ENCODE peak calls at places on chromosomes 5 and 9, in four cellular contexts. O, X, T and Y are unnamed samples.

GRCh38 chr5:123496892-123497291 is 15.1 kb upstream of the CSNK1G3 start:
- DNase-seq in X (no peak), T (no peak), O (no peak), Y (no peak)

GRCh38 chr5:6601271-6601670 is 31.6 kb downstream of the NSUN2 start:
- DNase-seq in T (no peak), X (no peak), O (no peak), Y (no peak)

GRCh38 chr5:127068771-127069330 is 4.5 kb downstream of the C5orf63 start:
- DNase-seq in O (no peak), X (no peak), T (no peak), Y (no peak)

GRCh38 chr9:33166263-33167083 is 663 bp downstream of the B4GALT1 start:
- DNase-seq in T (no peak), O (peak; percentile 82), X (no peak), Y (no peak)

GRCh38 chr5:124195416-124195815 is 551.0 kb downstream of the ZNF608 start:
- DNase-seq in T (no peak), O (no peak), X (no peak), Y (no peak)

GRCh38 chr9:14315754-14316573 is 2.0 kb upstream of the NFIB start:
- DNase-seq in X (no peak), O (peak; percentile 58), T (peak; percentile 77), Y (no peak)

GRCh38 chr5:176647870-176648466 is 684 bp downstream of the TSPAN17 start:
- DNase-seq in X (no peak), T (peak; percentile 65), O (peak; percentile 82), Y (no peak)

GRCh38 chr5:137280656-137281055 is 218.5 kb downstream of the SPOCK1 start:
- DNase-seq in X (no peak), T (no peak), O (no peak), Y (no peak)

GRCh38 chr5:33379757-33380156 is 61.0 kb upstream of the TARS1 start:
- DNase-seq in T (peak; percentile 58), O (no peak), X (no peak), Y (no peak)

GRCh38 chr9:136694163-136694864 is 7.1 kb upstream of the AGPAT2 start:
- DNase-seq in T (peak; percentile 90), X (no peak), O (peak; percentile 92), Y (peak; percentile 33)

GRCh38 chr9:28212979-28213378 is 639.7 kb upstream of the C9orf72 start:
- DNase-seq in X (no peak), T (no peak), O (no peak), Y (peak; percentile 86)

GRCh38 chr9:85723220-85723619 is 18.5 kb downstream of the AGTPBP1 start:
- DNase-seq in T (peak; percentile 77), X (no peak), O (no peak), Y (peak; percentile 90)

GRCh38 chr9:133935328-133936040 is 56.6 kb downstream of the VAV2 start:
- DNase-seq in X (no peak), O (peak; percentile 72), T (no peak), Y (no peak)

GRCh38 chr5:67241326-67241725 is 44.7 kb upstream of the CD180 start:
- DNase-seq in T (no peak), X (no peak), O (no peak), Y (no peak)

GRCh38 chr5:99600952-99601351 is 672.1 kb upstream of the CHD1 start:
- DNase-seq in O (no peak), X (no peak), T (no peak), Y (no peak)

GRCh38 chr5:492314-492893 is 31.8 kb downstream of the SLC9A3 start:
- DNase-seq in X (no peak), T (no peak), O (no peak), Y (no peak)

GRCh38 chr5:129400395-129400983 is 59.6 kb upstream of the ADAMTS19 start:
- DNase-seq in O (peak; percentile 2), T (no peak), X (no peak), Y (no peak)

GRCh38 chr5:96492654-96493053 is 59.6 kb upstream of the PCSK1 start:
- DNase-seq in X (no peak), O (peak; percentile 9), T (no peak), Y (no peak)

GRCh38 chr5:160485364-160486010 is 63.8 kb downstream of the PTTG1 start:
- DNase-seq in T (no peak), X (no peak), O (no peak), Y (no peak)

GRCh38 chr9:134324359-134325095 is 1.7 kb upstream of the RXRA start:
- DNase-seq in T (no peak), O (no peak), X (no peak), Y (no peak)

GRCh38 chr5:124685404-124685930 is 61.0 kb downstream of the ZNF608 start:
- DNase-seq in O (no peak), T (no peak), X (no peak), Y (no peak)

GRCh38 chr5:136053336-136054121 is 24.7 kb downstream of the TGFBI start:
- DNase-seq in X (no peak), O (no peak), T (no peak), Y (peak; percentile 99)

GRCh38 chr9:128947423-128948310 is at the start of the genes DOLK and NUP188:
- DNase-seq in O (peak; percentile 100), X (peak; percentile 60), T (peak; percentile 100), Y (peak; percentile 79)

GRCh38 chr9:114177423-114178064 is 22.2 kb downstream of the COL27A1 start:
- DNase-seq in T (no peak), X (no peak), O (no peak), Y (no peak)

GRCh38 chr9:114172981-114173833 is 17.9 kb downstream of the COL27A1 start:
- DNase-seq in X (no peak), O (no peak), T (no peak), Y (peak; percentile 26)

GRCh38 chr9:114174557-114174875 is 19.2 kb downstream of the COL27A1 start:
- DNase-seq in X (no peak), O (no peak), T (no peak), Y (no peak)

GRCh38 chr9:114176601-114177295 is 21.4 kb downstream of the COL27A1 start:
- DNase-seq in O (peak; percentile 68), T (no peak), X (no peak), Y (no peak)

DNA sequence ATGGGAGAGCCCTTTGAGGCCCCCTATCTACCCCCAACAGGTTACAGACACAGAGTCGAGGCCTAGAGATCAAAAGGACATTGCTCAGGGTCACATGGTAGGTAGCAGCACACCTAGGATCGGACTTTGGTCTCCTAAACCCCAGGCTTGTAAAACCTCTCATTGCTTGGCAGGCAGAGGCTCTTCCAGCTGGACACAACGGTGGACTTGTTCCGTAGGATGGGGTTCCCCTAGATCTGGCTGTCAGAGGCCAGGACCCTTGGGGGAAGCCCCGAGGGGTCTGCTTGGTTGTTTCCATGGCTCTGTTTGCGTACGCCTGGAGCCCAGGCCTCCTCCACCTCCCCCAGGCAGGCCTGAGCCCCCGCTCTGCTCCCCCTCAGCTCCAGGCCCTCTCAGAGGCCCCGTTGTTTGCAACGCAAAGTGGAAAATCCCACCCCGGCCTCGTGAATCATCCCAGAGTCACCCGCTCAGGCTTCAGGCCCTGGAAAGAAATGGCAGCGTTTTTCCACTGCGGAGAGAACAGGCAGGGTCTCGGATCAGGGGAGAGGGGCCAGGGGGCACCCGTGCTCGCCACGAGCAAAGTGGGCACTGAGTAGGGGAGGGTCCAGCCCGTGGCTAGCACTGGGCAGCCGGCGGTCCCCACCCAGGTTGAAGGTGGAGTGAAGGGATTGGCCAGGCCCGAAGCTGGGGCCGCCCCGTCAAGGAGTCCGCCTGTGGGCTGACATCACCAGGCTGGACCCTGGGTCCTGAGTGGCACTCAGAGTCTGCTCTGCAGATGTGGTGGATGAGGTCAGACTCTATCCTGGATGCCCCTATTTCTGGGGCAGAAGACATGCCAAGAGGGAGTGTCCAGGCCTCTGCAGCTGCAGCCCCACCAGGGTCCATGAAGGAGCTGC is 19.8 kb downstream of the COL27A1 start:
- DNase-seq in O (peak; percentile 58), X (no peak), T (no peak), Y (peak; percentile 99)
- TF ChIP-seq TCF12 in O (peak; percentile 45), X (no peak), T (no peak), Y (peak; percentile 95)

GRCh38 chr9:38486056-38486455 is 61.8 kb upstream of the IGFBPL1 start:
- DNase-seq in T (no peak), X (no peak), O (no peak), Y (no peak)
- TF ChIP-seq USF2 in T (no peak), X (no peak), O (no peak), Y (no peak)

DNA sequence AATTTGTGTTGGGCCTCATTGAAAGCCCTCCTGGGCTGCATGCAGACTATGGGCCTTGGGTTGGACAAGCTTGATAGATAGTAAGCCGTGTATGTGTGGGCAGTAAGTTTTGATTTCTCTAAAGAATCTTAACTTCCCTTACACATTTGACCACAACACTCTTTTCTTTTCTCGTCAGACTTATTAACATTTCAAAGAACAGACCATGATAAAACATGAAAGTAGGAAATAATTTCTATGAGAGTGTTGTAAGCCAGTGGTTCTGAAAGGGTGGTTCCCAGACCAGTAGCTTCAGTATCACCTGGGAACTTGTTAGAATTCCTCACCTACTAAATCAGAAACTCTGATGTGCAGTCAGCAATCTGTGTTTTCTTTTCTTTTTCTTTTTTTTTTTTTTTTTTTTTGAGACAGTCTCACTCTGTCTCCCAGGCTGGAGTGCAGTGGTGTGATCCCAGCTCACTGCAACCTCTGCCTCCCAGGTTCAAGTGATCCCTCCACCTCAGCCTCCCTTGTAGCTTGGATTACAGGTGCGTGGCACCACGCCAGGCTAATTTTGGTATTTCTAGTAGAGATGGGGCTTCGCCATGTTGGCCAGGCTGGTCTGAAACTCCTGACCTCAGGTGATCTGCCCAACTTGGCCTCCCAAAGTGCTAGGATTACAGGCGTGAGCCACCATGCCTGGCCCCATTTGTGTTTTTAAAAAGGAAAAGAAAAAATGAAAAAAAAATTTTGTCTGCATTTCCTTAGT is 20.0 kb upstream of the GCNT1 start:
- DNase-seq in X (peak; percentile 80), O (no peak), T (no peak), Y (no peak)
- TF ChIP-seq TCF12 in X (no peak), O (no peak), T (no peak), Y (no peak)

GRCh38 chr9:4663956-4664355 is 1.9 kb downstream of the PLPP6 start:
- DNase-seq in O (no peak), T (no peak), X (no peak), Y (no peak)

GRCh38 chr9:4665357-4665756 is 923 bp downstream of the SPATA6L start:
- DNase-seq in T (no peak), X (no peak), O (peak; percentile 37), Y (no peak)

GRCh38 chr9:4667681-4668080 is 1.4 kb upstream of the SPATA6L start:
- DNase-seq in X (no peak), T (no peak), O (no peak), Y (no peak)

GRCh38 chr9:4668604-4669003 is 2.3 kb upstream of the SPATA6L start:
- DNase-seq in X (no peak), T (no peak), O (no peak), Y (no peak)

DNA sequence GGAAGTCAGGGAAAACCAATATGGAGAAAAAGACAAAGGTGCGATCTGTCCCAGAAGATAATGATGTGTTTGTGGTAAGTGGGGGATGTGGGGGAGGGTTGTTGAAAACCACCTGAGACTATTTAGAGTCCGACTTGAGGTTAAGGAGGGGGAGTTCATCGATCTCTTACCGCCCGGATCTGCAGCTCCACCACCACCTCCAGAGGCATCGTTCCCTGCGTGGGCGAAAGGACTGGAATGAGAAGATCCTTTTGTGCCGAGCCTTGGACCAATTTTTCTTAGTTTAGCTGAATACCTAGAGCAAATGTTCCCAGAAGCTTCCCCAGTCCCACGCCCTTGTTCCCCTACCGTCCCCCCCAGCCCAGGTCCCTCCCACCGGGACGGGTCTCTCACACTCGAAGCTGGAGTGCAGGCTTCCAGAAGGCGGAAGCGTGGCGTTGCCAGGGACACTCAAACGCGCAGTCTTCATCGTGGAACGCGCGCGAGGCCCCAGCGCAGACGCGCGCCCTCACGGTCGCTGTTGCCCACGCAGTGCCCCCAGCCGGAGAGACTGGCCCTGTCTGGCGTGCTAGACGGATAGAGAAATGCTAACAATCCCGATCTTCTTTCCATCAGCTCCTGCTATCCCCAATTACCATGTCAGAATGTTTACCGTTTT is at the start of gene SPATA6L:
- DNase-seq in X (no peak), T (peak; percentile 52), O (peak; percentile 81), Y (peak; percentile 11)
- TF ChIP-seq USF2 in X (no peak), T (no peak), O (no peak), Y (no peak)

GRCh38 chr5:142426129-142426641 is 101.4 kb upstream of the SPRY4 start:
- DNase-seq in O (no peak), X (no peak), T (no peak), Y (no peak)
- TF ChIP-seq TCF12 in O (no peak), X (no peak), T (no peak), Y (no peak)